ENCODE peak calls at places on chromosomes 1 and 21, in five cellular contexts. G is posterior cingulate gyrus, N is midbrain, M is G401, P is GDM1. E is an unnamed sample.

GRCh38 chr1:19009882-19010321 is 53.4 kb upstream of the IFFO2 start:
- DNase-seq in G (no peak), N (no peak), M (no peak), P (no peak), E (no peak)

GRCh38 chr1:20370628-20371200 is 80.0 kb downstream of the VWA5B1 start:
- DNase-seq in G (no peak), N (no peak), M (no peak), P (no peak), E (no peak)

GRCh38 chr1:79695133-79695532 is 688.6 kb upstream of the ADGRL4 start:
- DNase-seq in G (no peak), N (no peak), M (no peak), P (no peak), E (no peak)

GRCh38 chr1:27598902-27599528 is 4.9 kb downstream of the AHDC1 start:
- DNase-seq in G (no peak), N (peak; percentile 30), M (no peak), P (peak; percentile 58), E (peak; percentile 54)

GRCh38 chr21:14533555-14534400 is 12.3 kb downstream of the SAMSN1 start:
- DNase-seq in G (no peak), N (no peak), M (no peak), P (no peak), E (no peak)

GRCh38 chr1:30675761-30676160 is 47.6 kb downstream of the MATN1 start:
- DNase-seq in G (no peak), N (no peak), M (no peak), P (no peak), E (no peak)

GRCh38 chr1:157390646-157391045 is 161.7 kb downstream of the FCRL5 start:
- DNase-seq in G (no peak), N (no peak), M (no peak), P (no peak), E (no peak)

GRCh38 chr1:201423655-201424610 is 2.4 kb upstream of the TNNI1 start:
- DNase-seq in G (no peak), N (no peak), M (no peak), P (no peak), E (no peak)

GRCh38 chr1:11307837-11308236 is 34.8 kb downstream of the UBIAD1 start:
- DNase-seq in G (no peak), N (no peak), M (no peak), P (no peak), E (no peak)

GRCh38 chr1:114703242-114703641 is 7.9 kb upstream of the AMPD1 start:
- DNase-seq in G (no peak), N (no peak), M (no peak), P (no peak), E (no peak)

GRCh38 chr1:235415008-235415904 is 48.0 kb downstream of the TBCE start:
- DNase-seq in G (no peak), N (peak; percentile 53), M (peak; percentile 51), P (peak; percentile 50), E (peak; percentile 48)

GRCh38 chr1:23643668-23644554 is 47.7 kb upstream of the RPL11 start:
- DNase-seq in G (no peak), N (no peak), M (peak; percentile 38), P (no peak), E (no peak)

GRCh38 chr1:84780000-84780716 is 89.9 kb upstream of the SSX2IP start:
- DNase-seq in G (no peak), N (peak; percentile 41), M (no peak), P (peak; percentile 71), E (no peak)

GRCh38 chr1:205798577-205798976 is 14.4 kb downstream of the SLC41A1 start:
- DNase-seq in G (no peak), N (no peak), M (no peak), P (no peak), E (no peak)

GRCh38 chr1:33120436-33121231 is 39.7 kb downstream of the AZIN2 start:
- DNase-seq in G (no peak), N (no peak), M (no peak), P (no peak), E (no peak)